ENCODE peak calls at places on chromosomes 5 and 9, in five cellular contexts. J is tibial artery, R is PC-9, M is NCI-H187, B is posterior vena cava. F is an unnamed sample.
A peak's percentile ranks its signal among the peaks of the same experiment; 100 is the strongest.

GRCh38 chr9:3830296-3830695 is 304.5 kb upstream of the RFX3 start:
- DNase-seq in J (no peak), R (no peak), M (no peak), B (no peak), F (no peak)

GRCh38 chr5:178068293-178068692 is 45.0 kb upstream of the N4BP3 start:
- DNase-seq in J (no peak), R (no peak), M (no peak), B (no peak), F (no peak)

GRCh38 chr5:16178745-16179372 is 732 bp downstream of the MARCHF11 start:
- DNase-seq in J (peak; percentile 67), R (peak; percentile 11), M (no peak), B (peak; percentile 84), F (peak; percentile 54)

GRCh38 chr9:86925686-86926085 is 21.6 kb downstream of the GAS1 start:
- DNase-seq in J (no peak), R (no peak), M (no peak), B (no peak), F (peak; percentile 31)

GRCh38 chr5:39424751-39425524 is at the start of gene DAB2:
- DNase-seq in J (peak; percentile 92), R (peak; percentile 92), M (no peak), B (peak; percentile 96), F (peak; percentile 96)

GRCh38 chr5:19880859-19881436 is 107.1 kb downstream of the CDH18 start:
- DNase-seq in J (no peak), R (no peak), M (no peak), B (no peak), F (no peak)

GRCh38 chr5:167688731-167689130 is 602.7 kb upstream of the WWC1 start:
- DNase-seq in J (no peak), R (no peak), M (no peak), B (no peak), F (peak; percentile 59)

GRCh38 chr9:136899196-136899595 is 12.9 kb downstream of the TRAF2 start:
- DNase-seq in J (no peak), R (peak; percentile 59), M (no peak), B (no peak), F (no peak)

GRCh38 chr5:52840286-52841050 is 52.8 kb downstream of the ITGA1 start:
- DNase-seq in J (no peak), R (no peak), M (no peak), B (no peak), F (peak; percentile 26)

GRCh38 chr9:34417734-34418133 is 40.6 kb downstream of the FAM219A start:
- DNase-seq in J (no peak), R (no peak), M (peak; percentile 40), B (no peak), F (no peak)

GRCh38 chr5:170495796-170496195 is 8.0 kb upstream of the KCNIP1 start:
- DNase-seq in J (no peak), R (no peak), M (no peak), B (no peak), F (no peak)

GRCh38 chr5:73433982-73434342 is 14.6 kb downstream of the FOXD1 start:
- DNase-seq in J (no peak), R (no peak), M (peak; percentile 78), B (no peak), F (peak; percentile 61)

GRCh38 chr5:8094304-8094703 is 225.4 kb downstream of the MTRR start:
- DNase-seq in J (no peak), R (no peak), M (no peak), B (no peak), F (no peak)

GRCh38 chr9:785997-786396 is 55.5 kb upstream of the DMRT1 start:
- DNase-seq in J (no peak), R (no peak), M (no peak), B (no peak), F (no peak)

GRCh38 chr9:134053401-134053871 is 14.4 kb downstream of the BRD3 start:
- DNase-seq in J (no peak), R (no peak), M (no peak), B (no peak), F (no peak)

GRCh38 chr9:74953235-74953741 is 576 bp upstream of the C9orf40 start:
- DNase-seq in J (no peak), R (no peak), M (no peak), B (no peak), F (peak; percentile 4)

GRCh38 chr5:157352756-157353340 is 86.9 kb downstream of the CYFIP2 start:
- DNase-seq in J (no peak), R (no peak), M (no peak), B (no peak), F (no peak)

GRCh38 chr5:10719965-10720364 is 41.1 kb downstream of the DAP start:
- DNase-seq in J (no peak), R (peak; percentile 90), M (no peak), B (no peak), F (peak; percentile 95)

GRCh38 chr5:6718161-6718681 is 5.0 kb downstream of the TENT4A start:
- DNase-seq in J (no peak), R (no peak), M (no peak), B (peak; percentile 54), F (no peak)

GRCh38 chr9:37156781-37157356 is 36.5 kb downstream of the ZCCHC7 start:
- DNase-seq in J (no peak), R (no peak), M (no peak), B (no peak), F (peak; percentile 16)

GRCh38 chr9:88535226-88535931 is 401 bp downstream of the NXNL2 start:
- DNase-seq in J (no peak), R (no peak), M (no peak), B (peak; percentile 79), F (no peak)

GRCh38 chr9:93058357-93059096 is at the start of gene SUSD3:
- DNase-seq in J (peak; percentile 81), R (peak; percentile 76), M (no peak), B (no peak), F (peak; percentile 13)

GRCh38 chr5:114362197-114362976 is 517 bp downstream of the KCNN2 start:
- DNase-seq in J (no peak), R (no peak), M (no peak), B (peak; percentile 78), F (peak; percentile 14)

GRCh38 chr9:27426717-27427645 is 97.1 kb upstream of the IFNK start:
- DNase-seq in J (no peak), R (peak; percentile 55), M (peak; percentile 82), B (no peak), F (peak; percentile 71)

GRCh38 chr9:16309350-16310271 is 560.9 kb downstream of the BNC2 start:
- DNase-seq in J (no peak), R (no peak), M (no peak), B (no peak), F (no peak)

GRCh38 chr5:57937025-57937424 is 454.4 kb upstream of the ACTBL2 start:
- DNase-seq in J (no peak), R (no peak), M (no peak), B (no peak), F (peak; percentile 31)

GRCh38 chr9:128412120-128412790 is 8.4 kb upstream of the CERCAM start:
- DNase-seq in J (no peak), R (peak; percentile 65), M (no peak), B (no peak), F (no peak)

GRCh38 chr5:1838013-1838412 is 36.8 kb downstream of the NDUFS6 start:
- DNase-seq in J (no peak), R (no peak), M (no peak), B (no peak), F (no peak)

GRCh38 chr5:143496928-143497327 is 93.4 kb upstream of the NR3C1 start:
- DNase-seq in J (no peak), R (no peak), M (no peak), B (no peak), F (peak; percentile 10)

GRCh38 chr5:38466444-38467189 is 89.8 kb downstream of the LIFR start:
- DNase-seq in J (peak; percentile 99), R (no peak), M (no peak), B (peak; percentile 94), F (no peak)

GRCh38 chr9:71629816-71630215 is 138.5 kb downstream of the CEMIP2 start:
- DNase-seq in J (no peak), R (no peak), M (no peak), B (no peak), F (no peak)

GRCh38 chr5:14342306-14342705 is 199.2 kb downstream of the TRIO start:
- DNase-seq in J (no peak), R (no peak), M (no peak), B (no peak), F (no peak)

GRCh38 chr5:52657231-52657645 is 130.5 kb upstream of the ITGA1 start:
- DNase-seq in J (no peak), R (no peak), M (peak; percentile 23), B (no peak), F (peak; percentile 26)

GRCh38 chr9:116020146-116020545 is 133.4 kb upstream of the PAPPA start:
- DNase-seq in J (no peak), R (no peak), M (no peak), B (no peak), F (no peak)

F was measured in astrocyte.